ENCODE peak calls at places on chromosome 19, in seven cellular contexts. X, Q, T, P, O, C and L are unnamed samples.

GRCh38 chr19:47540748-47541147 is 25.9 kb upstream of the NAPA start:
- DNase-seq in T (peak; percentile 86), P (no peak), C (no peak), Q (no peak), X (no peak), O (no peak), L (no peak)

GRCh38 chr19:39381910-39382611 is 8.8 kb downstream of the PAF1 start:
- DNase-seq in O (no peak), C (no peak), T (peak; percentile 90), Q (no peak), P (no peak), X (no peak), L (no peak)

GRCh38 chr19:53980553-53981407 is 10.7 kb upstream of the CACNG6 start:
- DNase-seq in P (no peak), Q (peak; percentile 79), C (peak; percentile 35), O (no peak), X (no peak), T (peak; percentile 86), L (no peak)

GRCh38 chr19:5048091-5048726 is 79.3 kb downstream of the KDM4B start:
- DNase-seq in P (peak; percentile 91), O (peak; percentile 89), Q (peak; percentile 82), X (peak; percentile 75), T (peak; percentile 100), C (peak; percentile 85), L (peak; percentile 91)

GRCh38 chr19:52188822-52189744 is 769 bp upstream of the PPP2R1A start:
- DNase-seq in T (peak; percentile 98), Q (no peak), C (peak; percentile 59), X (no peak), O (peak; percentile 90), P (no peak), L (peak; percentile 75)

GRCh38 chr19:44141191-44142013 is at the start of gene ZNF234:
- DNase-seq in T (peak; percentile 90), O (peak; percentile 68), X (peak; percentile 74), P (peak; percentile 87), Q (peak; percentile 83), C (peak; percentile 91), L (peak; percentile 84)

GRCh38 chr19:57004418-57004817 is 115.4 kb upstream of the USP29 start:
- DNase-seq in Q (no peak), P (no peak), X (no peak), C (no peak), O (no peak), T (no peak), L (no peak)

GRCh38 chr19:45137179-45137761 is 23.5 kb downstream of the NKPD1 start:
- DNase-seq in C (no peak), P (peak; percentile 89), Q (no peak), T (peak; percentile 82), X (no peak), O (no peak), L (no peak)

GRCh38 chr19:46346821-46347571 is at the start of gene PPP5C:
- DNase-seq in Q (peak; percentile 91), P (peak; percentile 98), X (peak; percentile 94), C (peak; percentile 91), O (peak; percentile 87), T (peak; percentile 99), L (peak; percentile 95)

GRCh38 chr19:1791879-1792278 is 20.2 kb downstream of the ATP8B3 start:
- DNase-seq in P (no peak), C (no peak), X (no peak), T (no peak), Q (no peak), O (no peak), L (no peak)
- TF ChIP-seq CTCF in P (no peak), C (no peak), X (no peak), T (no peak), Q (no peak), O (no peak), L (no peak)

GRCh38 chr19:40561947-40562346 is 14.7 kb upstream of the SHKBP1 start:
- DNase-seq in X (no peak), Q (no peak), O (no peak), C (no peak), P (no peak), T (peak; percentile 32), L (no peak)
- TF ChIP-seq CTCF in X (no peak), Q (no peak), O (no peak), C (no peak), P (no peak), T (no peak), L (no peak)

GRCh38 chr19:18948075-18948975 is 7.3 kb upstream of the HOMER3 start:
- DNase-seq in T (peak; percentile 62), C (no peak), Q (no peak), O (no peak), P (no peak), X (no peak), L (no peak)

GRCh38 chr19:18948976-18949356 is 7.9 kb upstream of the HOMER3 start:
- DNase-seq in Q (no peak), C (no peak), O (no peak), X (no peak), P (no peak), T (peak; percentile 71), L (no peak)

GRCh38 chr19:18945297-18945696 is 4.3 kb upstream of the HOMER3 start:
- DNase-seq in C (no peak), O (no peak), X (no peak), Q (no peak), P (no peak), T (peak; percentile 18), L (no peak)

GRCh38 chr19:18946335-18946734 is 5.3 kb upstream of the HOMER3 start:
- DNase-seq in Q (no peak), P (no peak), T (peak; percentile 10), C (no peak), X (no peak), O (no peak), L (no peak)

DNA sequence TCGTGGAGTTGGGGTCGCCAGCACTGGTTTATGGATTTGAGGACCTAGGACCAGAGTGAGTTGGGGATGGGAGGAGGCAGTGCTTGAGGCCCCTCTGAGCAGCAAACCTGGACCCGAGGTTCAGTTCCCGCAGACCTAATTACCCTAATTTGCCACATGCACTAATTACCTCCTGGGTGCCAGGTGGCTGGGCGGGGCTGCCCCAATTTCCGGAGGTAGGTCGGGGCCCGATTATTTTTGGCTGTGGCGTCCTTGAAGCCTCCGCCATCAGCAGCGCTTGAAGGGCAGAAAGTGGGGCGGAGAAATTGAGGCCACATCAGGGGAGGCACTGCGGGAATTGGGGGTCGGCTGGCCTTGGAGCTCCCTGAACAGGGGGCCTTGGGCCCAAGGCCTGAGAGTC is 5.9 kb upstream of the HOMER3 start:
- DNase-seq in C (no peak), T (peak; percentile 29), X (no peak), P (no peak), Q (no peak), O (no peak), L (no peak)
- TF ChIP-seq CTCF in C (no peak), T (no peak), X (no peak), P (no peak), Q (no peak), O (no peak), L (no peak)

GRCh38 chr19:14979136-14979497 is 547 bp downstream of the SLC1A6 start:
- DNase-seq in Q (no peak), C (no peak), X (no peak), T (peak; percentile 37), O (no peak), P (no peak), L (no peak)
- TF ChIP-seq CTCF in Q (no peak), C (no peak), X (no peak), T (no peak), O (no peak), P (no peak), L (no peak)

GRCh38 chr19:55452381-55453325 is 8.8 kb downstream of the ISOC2 start:
- DNase-seq in P (no peak), C (peak; percentile 63), Q (peak; percentile 71), O (peak; percentile 73), T (peak; percentile 98), X (peak; percentile 56), L (peak; percentile 84)
- TF ChIP-seq CTCF in P (no peak), C (no peak), Q (peak; percentile 8), O (no peak), T (no peak), X (no peak), L (no peak)